ENCODE peak calls at places on chromosome 6, in ten cellular contexts. X, P, W, J, Q, A, V, F, L and D are unnamed samples.

GRCh38 chr6:135675862-135676261 is 175.6 kb upstream of the PDE7B start:
- DNase-seq in Q (no peak), P (no peak), F (peak), J (peak), A (no peak), X (peak), W (peak), L (peak), V (no peak), D (peak)

GRCh38 chr6:52726741-52727535 is 36.3 kb downstream of the GSTA2 start:
- DNase-seq in J (no peak), Q (no peak), V (no peak), W (no peak), P (no peak), L (no peak), A (no peak), F (no peak), X (peak), D (no peak)

GRCh38 chr6:157656437-157657005 is 166.5 kb upstream of the SNX9 start:
- DNase-seq in F (no peak), V (no peak), X (no peak), W (peak), J (no peak), Q (no peak), P (peak), L (no peak), A (peak), D (no peak)

GRCh38 chr6:118317581-118318563 is 230.2 kb upstream of the PLN start:
- DNase-seq in F (peak), X (no peak), P (no peak), A (no peak), W (peak), V (peak), Q (no peak), J (no peak), L (no peak), D (peak)

GRCh38 chr6:161985911-161986310 is 712.0 kb upstream of the AGPAT4 start:
- DNase-seq in W (no peak), J (no peak), X (no peak), V (no peak), A (no peak), L (no peak), F (no peak), Q (no peak), P (no peak), D (no peak)

GRCh38 chr6:2943564-2943955 is 27.8 kb downstream of the SERPINB6 start:
- DNase-seq in X (no peak), Q (no peak), F (no peak), A (no peak), J (no peak), P (no peak), L (no peak), W (no peak), V (no peak), D (no peak)

GRCh38 chr6:122461885-122462284 is 9.7 kb downstream of the SERINC1 start:
- DNase-seq in L (no peak), P (no peak), W (no peak), V (no peak), X (no peak), A (no peak), J (no peak), Q (no peak), F (no peak), D (no peak)

GRCh38 chr6:82875573-82876185 is 190.0 kb downstream of the UBE3D start:
- DNase-seq in Q (no peak), F (peak), W (peak), X (no peak), A (no peak), V (peak), L (peak), J (no peak), P (no peak), D (peak)

GRCh38 chr6:2979819-2980464 is 8.6 kb upstream of the SERPINB6 start:
- DNase-seq in P (no peak), J (no peak), X (no peak), F (peak), W (no peak), A (no peak), V (no peak), Q (no peak), L (no peak), D (peak)

GRCh38 chr6:31686483-31686882 is 5.6 kb upstream of the LY6G5C start:
- DNase-seq in L (no peak), P (no peak), Q (no peak), W (no peak), V (no peak), X (no peak), A (no peak), J (no peak), F (no peak), D (no peak)

GRCh38 chr6:26550250-26550993 is 12.3 kb downstream of the HMGN4 start:
- DNase-seq in A (no peak), X (peak), L (no peak), W (peak), J (peak), Q (peak), P (peak), F (peak), V (peak), D (peak)

GRCh38 chr6:161110380-161110779 is 118.8 kb downstream of the MAP3K4 start:
- DNase-seq in X (no peak), P (no peak), J (no peak), A (no peak), V (no peak), F (no peak), W (no peak), L (no peak), Q (no peak), D (no peak)

GRCh38 chr6:110255356-110255755 is 75.1 kb downstream of the CDC40 start:
- DNase-seq in V (peak), Q (no peak), F (peak), W (peak), J (no peak), P (no peak), X (peak), A (no peak), L (peak), D (peak)

GRCh38 chr6:14105547-14105946 is 12.0 kb upstream of the CD83 start:
- DNase-seq in W (no peak), P (no peak), J (no peak), A (no peak), Q (no peak), X (no peak), L (no peak), V (no peak), F (no peak), D (no peak)

GRCh38 chr6:34324738-34325444 is 67.6 kb downstream of the NUDT3 start:
- DNase-seq in F (peak), A (no peak), P (no peak), J (no peak), V (peak), Q (no peak), X (peak), W (peak), L (no peak), D (peak)

GRCh38 chr6:40714576-40715500 is 127.7 kb upstream of the LRFN2 start:
- DNase-seq in F (no peak), W (no peak), X (no peak), A (no peak), Q (peak), J (no peak), L (peak), V (no peak), P (no peak), D (no peak)

GRCh38 chr6:69339163-69339550 is 457.7 kb downstream of the LMBRD1 start:
- DNase-seq in W (no peak), L (no peak), J (no peak), F (no peak), A (no peak), Q (no peak), X (no peak), V (no peak), P (no peak), D (no peak)

GRCh38 chr6:100464910-100465700 is at the start of gene SIM1:
- DNase-seq in P (no peak), W (peak), F (peak), A (no peak), Q (peak), L (no peak), V (peak), J (no peak), X (peak), D (peak)

GRCh38 chr6:84575264-84575663 is 189.1 kb downstream of the TBX18 start:
- DNase-seq in W (no peak), Q (no peak), J (no peak), A (no peak), V (peak), X (no peak), P (no peak), L (no peak), F (peak), D (peak)

GRCh38 chr6:169087436-169088046 is 166.1 kb downstream of the THBS2 start:
- DNase-seq in X (no peak), J (no peak), V (peak), L (no peak), P (no peak), W (peak), Q (no peak), F (peak), A (no peak), D (no peak)

GRCh38 chr6:33914519-33915120 is 110.8 kb upstream of the MLN start:
- DNase-seq in W (no peak), J (peak), Q (peak), F (no peak), V (no peak), A (no peak), L (no peak), X (no peak), P (no peak), D (no peak)

GRCh38 chr6:41801380-41801779 is 13.9 kb downstream of the TOMM6 start:
- DNase-seq in X (no peak), L (no peak), Q (no peak), P (no peak), V (peak), F (peak), A (no peak), J (no peak), W (peak), D (peak)

GRCh38 chr6:143059616-143060353 is 904 bp upstream of the AIG1 start:
- DNase-seq in W (peak), F (peak), J (peak), A (peak), V (peak), X (no peak), P (peak), L (no peak), Q (peak), D (peak)

GRCh38 chr6:121971886-121972285 is 427.6 kb upstream of the HSF2 start:
- DNase-seq in W (no peak), Q (no peak), L (no peak), X (no peak), F (peak), J (no peak), P (no peak), A (peak), V (peak), D (peak)

GRCh38 chr6:7137335-7138106 is 29.8 kb downstream of the RREB1 start:
- DNase-seq in J (peak), Q (peak), V (peak), P (peak), A (no peak), F (peak), X (peak), W (peak), L (no peak), D (peak)

GRCh38 chr6:100880901-100881706 is at the start of gene ASCC3:
- DNase-seq in P (peak), X (peak), L (peak), W (peak), J (peak), A (peak), V (peak), Q (peak), F (peak), D (peak)

GRCh38 chr6:166007349-166008263 is 160.0 kb downstream of the TBXT start:
- DNase-seq in W (peak), J (no peak), Q (peak), P (no peak), A (peak), X (peak), F (peak), V (peak), L (no peak), D (peak)

GRCh38 chr6:131451330-131452195 is 121.5 kb upstream of the ARG1 start:
- DNase-seq in X (no peak), V (no peak), F (no peak), P (no peak), L (no peak), J (no peak), Q (no peak), A (no peak), W (no peak), D (no peak)

GRCh38 chr6:158999669-159000403 is at the start of gene RSPH3:
- DNase-seq in V (peak), F (peak), A (peak), J (peak), Q (peak), W (peak), P (peak), L (peak), X (peak), D (peak)

GRCh38 chr6:30862156-30862875 is 22.0 kb upstream of the DDR1 start:
- DNase-seq in Q (no peak), W (no peak), J (no peak), P (no peak), X (no peak), V (peak), L (no peak), A (no peak), F (no peak), D (no peak)

GRCh38 chr6:79872303-79872702 is 75.0 kb downstream of the ELOVL4 start:
- DNase-seq in Q (no peak), V (no peak), L (no peak), J (no peak), P (no peak), A (no peak), F (no peak), W (no peak), X (no peak), D (no peak)

GRCh38 chr6:113796040-113796439 is 61.1 kb upstream of the MARCKS start:
- DNase-seq in F (no peak), A (no peak), L (no peak), W (no peak), V (no peak), Q (no peak), X (no peak), P (no peak), J (no peak), D (no peak)

GRCh38 chr6:1066449-1066848 is 245.4 kb upstream of the FOXQ1 start:
- DNase-seq in J (no peak), Q (no peak), V (no peak), L (no peak), P (no peak), W (no peak), X (no peak), F (no peak), A (no peak), D (no peak)

GRCh38 chr6:5461365-5461764 is 200.1 kb downstream of the FARS2 start:
- DNase-seq in L (no peak), X (no peak), F (no peak), A (no peak), Q (no peak), P (no peak), V (no peak), W (no peak), J (no peak), D (no peak)
- TF ChIP-seq CTCF in L (no peak), X (no peak), F (no peak), A (no peak), Q (no peak), P (no peak), V (no peak), W (no peak), J (no peak), D (no peak)

GRCh38 chr6:4776493-4776966 is 326 bp downstream of the CDYL start:
- DNase-seq in F (no peak), Q (no peak), J (peak), A (no peak), X (peak), L (no peak), W (no peak), P (peak), V (no peak), D (no peak)

GRCh38 chr6:4772750-4773149 is 3.5 kb upstream of the CDYL start:
- DNase-seq in P (no peak), X (no peak), Q (no peak), L (no peak), J (no peak), A (no peak), F (no peak), W (no peak), V (no peak), D (no peak)

GRCh38 chr6:4775591-4776492 is at the start of gene CDYL:
- DNase-seq in Q (peak), W (peak), P (peak), A (peak), L (peak), X (peak), F (peak), V (peak), J (peak), D (peak)

GRCh38 chr6:4774715-4775590 is 1.3 kb upstream of the CDYL start:
- DNase-seq in V (no peak), X (peak), J (peak), P (peak), F (no peak), A (no peak), L (no peak), W (no peak), Q (peak), D (no peak)

GRCh38 chr6:4774296-4774695 is 1.9 kb upstream of the CDYL start:
- DNase-seq in L (no peak), F (no peak), W (no peak), A (no peak), P (no peak), X (no peak), V (no peak), Q (no peak), J (no peak), D (no peak)
- H3K4me3 ChIP-seq in L (no peak), F (no peak), W (no peak), A (no peak), P (no peak), X (peak), V (no peak), Q (no peak), J (no peak), D (no peak)

GRCh38 chr6:130140084-130140483 is 82.7 kb downstream of the SAMD3 start:
- DNase-seq in V (peak), A (no peak), Q (no peak), W (peak), J (no peak), X (no peak), P (no peak), F (peak), L (no peak), D (peak)

GRCh38 chr6:130134594-130134993 is 88.2 kb downstream of the SAMD3 start:
- DNase-seq in F (no peak), P (no peak), A (no peak), J (no peak), L (no peak), Q (no peak), W (no peak), X (no peak), V (no peak), D (no peak)

GRCh38 chr6:130136803-130137202 is 85.9 kb downstream of the SAMD3 start:
- DNase-seq in Q (no peak), P (no peak), X (no peak), W (peak), F (no peak), J (no peak), A (no peak), L (no peak), V (no peak), D (no peak)

GRCh38 chr6:130138116-130138908 is 84.4 kb downstream of the SAMD3 start:
- DNase-seq in P (no peak), V (no peak), W (no peak), L (no peak), Q (no peak), J (no peak), A (no peak), X (no peak), F (no peak), D (no peak)

DNA sequence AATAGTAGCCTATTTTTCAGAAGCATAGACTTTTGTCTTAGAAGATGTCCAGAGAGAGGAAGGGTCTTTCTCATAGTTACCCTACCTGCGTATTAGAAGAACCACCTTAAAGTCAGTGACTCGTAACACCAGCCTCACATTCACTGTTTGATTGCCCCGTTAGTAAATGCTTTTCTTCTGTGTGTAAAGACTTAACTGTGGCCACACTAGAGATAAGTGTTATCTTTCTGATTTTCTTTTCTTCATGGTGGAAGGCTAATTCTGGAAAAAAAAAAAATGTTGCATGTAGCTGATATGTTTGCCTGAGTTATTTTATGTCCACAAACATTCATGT is 83.9 kb downstream of the SAMD3 start:
- DNase-seq in P (no peak), V (no peak), L (no peak), F (no peak), Q (no peak), J (no peak), W (no peak), A (no peak), X (no peak), D (no peak)
- TF ChIP-seq CTCF in P (no peak), V (no peak), L (no peak), F (no peak), Q (no peak), J (no peak), W (no peak), A (no peak), X (no peak), D (no peak)

GRCh38 chr6:50816115-50816675 is 2.5 kb upstream of the TFAP2B start:
- DNase-seq in J (peak), Q (peak), V (peak), L (peak), F (peak), A (peak), W (peak), X (peak), P (peak), D (peak)
- H3K4me3 ChIP-seq in J (peak), Q (peak), V (peak), L (peak), F (peak), A (peak), W (peak), X (peak), P (peak), D (peak)

GRCh38 chr6:36657265-36657664 is 21.2 kb upstream of the CDKN1A start:
- DNase-seq in V (no peak), P (no peak), W (no peak), F (no peak), J (no peak), A (no peak), Q (no peak), X (no peak), L (no peak), D (no peak)
- TF ChIP-seq CTCF in V (no peak), P (no peak), W (no peak), F (no peak), J (no peak), A (peak), Q (peak), X (no peak), L (no peak), D (no peak)